ENCODE peak calls at places on chromosomes 4 and X, in five cellular contexts. V, T, X, W and M are unnamed samples.

GRCh38 chrX:133414399-133415275 is 652 bp downstream of the GPC4 start:
- DNase-seq in V (no peak), T (no peak), X (no peak), W (peak), M (no peak)

GRCh38 chrX:152895724-152896420 is 2.0 kb upstream of the ZNF185 start:
- DNase-seq in V (no peak), T (no peak), X (no peak), W (no peak), M (no peak)

GRCh38 chr4:17941731-17942130 is 79.8 kb downstream of the LCORL start:
- DNase-seq in V (no peak), T (no peak), X (no peak), W (no peak), M (no peak)

GRCh38 chr4:152957437-152958185 is 21.5 kb downstream of the FHDC1 start:
- DNase-seq in V (no peak), T (no peak), X (no peak), W (no peak), M (peak)

GRCh38 chr4:39710098-39710896 is 12.4 kb downstream of the UBE2K start:
- DNase-seq in V (no peak), T (no peak), X (no peak), W (no peak), M (no peak)

GRCh38 chr4:138235419-138235952 is 6.7 kb downstream of the SLC7A11 start:
- DNase-seq in V (peak), T (no peak), X (no peak), W (peak), M (no peak)

GRCh38 chr4:74366367-74366891 is 1.5 kb downstream of the EREG start:
- DNase-seq in V (no peak), T (no peak), X (no peak), W (no peak), M (no peak)

GRCh38 chr4:57037982-57038604 is 59.4 kb downstream of the POLR2B start:
- DNase-seq in V (no peak), T (peak), X (peak), W (peak), M (peak)

GRCh38 chr4:177057191-177057590 is 252.5 kb upstream of the NEIL3 start:
- DNase-seq in V (no peak), T (no peak), X (no peak), W (no peak), M (no peak)

GRCh38 chr4:75385139-75385538 is 129.1 kb downstream of the RCHY1 start:
- DNase-seq in V (no peak), T (no peak), X (no peak), W (no peak), M (no peak)

GRCh38 chr4:185838104-185838452 is 26.1 kb upstream of the SORBS2 start:
- DNase-seq in V (no peak), T (no peak), X (no peak), W (no peak), M (no peak)

GRCh38 chr4:86831262-86832090 is 17.7 kb downstream of the SLC10A6 start:
- DNase-seq in V (peak), T (no peak), X (no peak), W (no peak), M (no peak)

GRCh38 chr4:183397741-183398297 is 46.6 kb upstream of the CDKN2AIP start:
- DNase-seq in V (no peak), T (no peak), X (no peak), W (no peak), M (no peak)

GRCh38 chrX:12367254-12367653 is 229.0 kb downstream of the FRMPD4 start:
- DNase-seq in V (no peak), T (no peak), X (no peak), W (no peak), M (no peak)

GRCh38 chrX:153770606-153771175 is 6.6 kb downstream of the PLXNB3 start:
- DNase-seq in V (no peak), T (no peak), X (peak), W (no peak), M (no peak)

GRCh38 chrX:15474058-15474457 is 19.1 kb downstream of the PIR start:
- DNase-seq in V (no peak), T (no peak), X (no peak), W (no peak), M (no peak)

GRCh38 chrX:11944486-11944885 is 186.4 kb downstream of the MSL3 start:
- DNase-seq in V (no peak), T (no peak), X (peak), W (peak), M (no peak)

GRCh38 chrX:24173115-24173847 is 23.8 kb downstream of the ZFX start:
- DNase-seq in V (no peak), T (no peak), X (no peak), W (no peak), M (no peak)

GRCh38 chrX:48896611-48897011 is 957 bp downstream of the TIMM17B start:
- DNase-seq in V (no peak), T (no peak), X (no peak), W (no peak), M (no peak)

GRCh38 chrX:30900227-30900626 is 11.2 kb upstream of the TAB3 start:
- DNase-seq in V (no peak), T (no peak), X (no peak), W (no peak), M (no peak)